ENCODE peak calls at places on chromosomes 12 and 14, in eight cellular contexts. P, I, K, C, W, D, V and Y are unnamed samples.

GRCh38 chr12:111430418-111431353 is 25.0 kb downstream of the SH2B3 start:
- DNase-seq in P (no peak), I (no peak), K (no peak), C (peak), W (no peak), D (no peak), V (no peak), Y (peak)

GRCh38 chr12:109458086-109458485 is 19.0 kb downstream of the KCTD10 start:
- DNase-seq in P (no peak), I (no peak), K (no peak), C (no peak), W (no peak), D (no peak), V (peak), Y (no peak)

GRCh38 chr14:62179367-62180018 is 417.3 kb downstream of the SNAPC1 start:
- DNase-seq in P (peak), I (no peak), K (peak), C (no peak), W (peak), D (peak), V (peak), Y (no peak)

GRCh38 chr12:57104292-57104910 is 6.8 kb downstream of the STAT6 start:
- DNase-seq in P (no peak), I (no peak), K (no peak), C (no peak), W (no peak), D (no peak), V (no peak), Y (no peak)

GRCh38 chr12:12964255-12964654 is 12.3 kb upstream of the GPRC5D start:
- DNase-seq in P (no peak), I (no peak), K (no peak), C (no peak), W (no peak), D (no peak), V (no peak), Y (no peak)

GRCh38 chr12:51246254-51246853 is 7.7 kb downstream of the DAZAP2 start:
- DNase-seq in P (peak), I (no peak), K (no peak), C (no peak), W (no peak), D (no peak), V (peak), Y (no peak)

GRCh38 chr12:58576965-58577364 is 343.3 kb downstream of the LRIG3 start:
- DNase-seq in P (no peak), I (no peak), K (no peak), C (no peak), W (no peak), D (no peak), V (no peak), Y (no peak)

GRCh38 chr12:7324176-7324575 is 20.3 kb downstream of the ACSM4 start:
- DNase-seq in P (no peak), I (no peak), K (no peak), C (no peak), W (no peak), D (no peak), V (no peak), Y (no peak)

GRCh38 chr12:110917467-110917866 is 2.9 kb downstream of the MYL2 start:
- DNase-seq in P (no peak), I (no peak), K (no peak), C (no peak), W (no peak), D (peak), V (peak), Y (no peak)

GRCh38 chr12:1429980-1430379 is 164.4 kb downstream of the FBXL14 start:
- DNase-seq in P (no peak), I (no peak), K (no peak), C (no peak), W (no peak), D (peak), V (peak), Y (no peak)

GRCh38 chr14:61525293-61526011 is 169.9 kb upstream of the HIF1A start:
- DNase-seq in P (no peak), I (no peak), K (no peak), C (peak), W (no peak), D (peak), V (peak), Y (peak)

GRCh38 chr12:114669501-114670256 is 14.3 kb downstream of the TBX3 start:
- DNase-seq in P (no peak), I (no peak), K (no peak), C (no peak), W (no peak), D (no peak), V (peak), Y (no peak)

GRCh38 chr14:99314623-99315022 is 42.6 kb upstream of the BCL11B start:
- DNase-seq in P (no peak), I (no peak), K (no peak), C (no peak), W (no peak), D (no peak), V (no peak), Y (no peak)

GRCh38 chr14:63893701-63894458 is 41.1 kb downstream of the SYNE2 start:
- DNase-seq in P (no peak), I (no peak), K (no peak), C (no peak), W (no peak), D (peak), V (peak), Y (no peak)

GRCh38 chr14:61718039-61718438 is 22.7 kb downstream of the HIF1A start:
- DNase-seq in P (no peak), I (no peak), K (no peak), C (no peak), W (no peak), D (no peak), V (no peak), Y (no peak)

GRCh38 chr12:56635539-56636117 is 5.5 kb upstream of the BAZ2A start:
- DNase-seq in P (peak), I (no peak), K (no peak), C (no peak), W (no peak), D (no peak), V (no peak), Y (no peak)

GRCh38 chr14:84390010-84390409 is 1139.9 kb upstream of the FLRT2 start:
- DNase-seq in P (no peak), I (no peak), K (no peak), C (no peak), W (no peak), D (no peak), V (peak), Y (no peak)

GRCh38 chr14:77498120-77498979 is at the start of gene ISM2:
- DNase-seq in P (no peak), I (no peak), K (peak), C (peak), W (no peak), D (peak), V (peak), Y (no peak)

GRCh38 chr14:100540141-100540925 is 46.9 kb downstream of the BEGAIN start:
- DNase-seq in P (no peak), I (no peak), K (peak), C (no peak), W (no peak), D (no peak), V (no peak), Y (no peak)

GRCh38 chr14:95231966-95232365 is 74.6 kb upstream of the DICER1 start:
- DNase-seq in P (no peak), I (no peak), K (no peak), C (no peak), W (no peak), D (no peak), V (no peak), Y (no peak)